ENCODE peak calls at places on chromosome 19, in nine cellular contexts. One of them, this sample, is unnamed.

GRCh38 chr19:54653181-54653809 is 9.5 kb upstream of the LILRB4 start:
- DNase-seq in CD4-positive, alpha-beta memory T cell: no peak
- DNase-seq in pancreas: no peak
- DNase-seq in aorta: no peak
- DNase-seq in Peyer's patch: no peak
- DNase-seq in right cardiac atrium: no peak
- DNase-seq in PC-3: peak; percentile 56
- DNase-seq in vagina: no peak
- DNase-seq in transverse colon: no peak
- DNase-seq in this sample: no peak

GRCh38 chr19:58203814-58204475 is 21.1 kb downstream of the ZNF274 start:
- DNase-seq in CD4-positive, alpha-beta memory T cell: no peak
- DNase-seq in pancreas: peak; percentile 42
- DNase-seq in aorta: no peak
- DNase-seq in Peyer's patch: no peak
- DNase-seq in right cardiac atrium: no peak
- DNase-seq in PC-3: no peak
- DNase-seq in vagina: no peak
- DNase-seq in transverse colon: no peak
- DNase-seq in this sample: no peak

GRCh38 chr19:55304279-55304978 is 20.6 kb downstream of the BRSK1 start:
- DNase-seq in CD4-positive, alpha-beta memory T cell: no peak
- DNase-seq in pancreas: no peak
- DNase-seq in aorta: no peak
- DNase-seq in Peyer's patch: no peak
- DNase-seq in right cardiac atrium: peak; percentile 71
- DNase-seq in PC-3: peak; percentile 54
- DNase-seq in vagina: no peak
- DNase-seq in transverse colon: peak; percentile 39
- DNase-seq in this sample: no peak

GRCh38 chr19:45414468-45414867 is 8.0 kb downstream of the POLR1G start:
- DNase-seq in CD4-positive, alpha-beta memory T cell: no peak
- DNase-seq in pancreas: no peak
- DNase-seq in aorta: no peak
- DNase-seq in Peyer's patch: no peak
- DNase-seq in right cardiac atrium: no peak
- DNase-seq in PC-3: no peak
- DNase-seq in vagina: no peak
- DNase-seq in transverse colon: no peak
- DNase-seq in this sample: no peak

GRCh38 chr19:45473366-45474190 is 5.8 kb downstream of the FOSB start:
- DNase-seq in CD4-positive, alpha-beta memory T cell: peak; percentile 63
- DNase-seq in pancreas: no peak
- DNase-seq in aorta: peak; percentile 86
- DNase-seq in Peyer's patch: no peak
- DNase-seq in right cardiac atrium: no peak
- DNase-seq in PC-3: no peak
- DNase-seq in vagina: no peak
- DNase-seq in transverse colon: no peak
- DNase-seq in this sample: no peak

GRCh38 chr19:53977429-53977990 is 13.9 kb upstream of the CACNG6 start:
- DNase-seq in CD4-positive, alpha-beta memory T cell: peak; percentile 77
- DNase-seq in pancreas: no peak
- DNase-seq in aorta: peak; percentile 85
- DNase-seq in Peyer's patch: peak; percentile 59
- DNase-seq in right cardiac atrium: peak; percentile 78
- DNase-seq in PC-3: peak; percentile 91
- DNase-seq in vagina: no peak
- DNase-seq in transverse colon: peak; percentile 70
- DNase-seq in this sample: peak; percentile 72

GRCh38 chr19:31139871-31140505 is 209.2 kb downstream of the TSHZ3 start:
- DNase-seq in CD4-positive, alpha-beta memory T cell: no peak
- DNase-seq in pancreas: no peak
- DNase-seq in aorta: no peak
- DNase-seq in Peyer's patch: no peak
- DNase-seq in right cardiac atrium: no peak
- DNase-seq in PC-3: peak; percentile 14
- DNase-seq in vagina: no peak
- DNase-seq in transverse colon: no peak
- DNase-seq in this sample: no peak

GRCh38 chr19:917323-918151 is at the start of gene KISS1R:
- DNase-seq in CD4-positive, alpha-beta memory T cell: no peak
- DNase-seq in pancreas: peak; percentile 81
- DNase-seq in aorta: peak; percentile 82
- DNase-seq in Peyer's patch: peak; percentile 71
- DNase-seq in right cardiac atrium: no peak
- DNase-seq in PC-3: peak; percentile 23
- DNase-seq in vagina: no peak
- DNase-seq in transverse colon: no peak
- DNase-seq in this sample: peak; percentile 75

GRCh38 chr19:37963190-37963947 is 56.4 kb downstream of the SIPA1L3 start:
- DNase-seq in CD4-positive, alpha-beta memory T cell: no peak
- DNase-seq in pancreas: no peak
- DNase-seq in aorta: peak; percentile 26
- DNase-seq in Peyer's patch: no peak
- DNase-seq in right cardiac atrium: no peak
- DNase-seq in PC-3: no peak
- DNase-seq in vagina: no peak
- DNase-seq in transverse colon: no peak
- DNase-seq in this sample: no peak

GRCh38 chr19:21901861-21902260 is 65.9 kb upstream of the ZNF43 start:
- DNase-seq in CD4-positive, alpha-beta memory T cell: no peak
- DNase-seq in pancreas: no peak
- DNase-seq in aorta: no peak
- DNase-seq in Peyer's patch: no peak
- DNase-seq in right cardiac atrium: no peak
- DNase-seq in PC-3: no peak
- DNase-seq in vagina: no peak
- DNase-seq in transverse colon: no peak
- DNase-seq in this sample: no peak
- H3K9me3 ChIP-seq in CD4-positive, alpha-beta memory T cell: no peaks in the 10 kb centered on the region
- H3K9me3 ChIP-seq in pancreas: no peaks in the 10 kb centered on the region
- H3K9me3 ChIP-seq in aorta: peaks cover 12% of the 10 kb centered on the region
- H3K9me3 ChIP-seq in Peyer's patch: no peaks in the 10 kb centered on the region
- H3K9me3 ChIP-seq in right cardiac atrium: peaks cover 2% of the 10 kb centered on the region
- H3K9me3 ChIP-seq in PC-3: peaks cover 29% of the 10 kb centered on the region
- H3K9me3 ChIP-seq in vagina: no peaks in the 10 kb centered on the region
- H3K9me3 ChIP-seq in transverse colon: peaks cover 2% of the 10 kb centered on the region
- H3K9me3 ChIP-seq in this sample: peaks cover 4% of the 10 kb centered on the region

DNA sequence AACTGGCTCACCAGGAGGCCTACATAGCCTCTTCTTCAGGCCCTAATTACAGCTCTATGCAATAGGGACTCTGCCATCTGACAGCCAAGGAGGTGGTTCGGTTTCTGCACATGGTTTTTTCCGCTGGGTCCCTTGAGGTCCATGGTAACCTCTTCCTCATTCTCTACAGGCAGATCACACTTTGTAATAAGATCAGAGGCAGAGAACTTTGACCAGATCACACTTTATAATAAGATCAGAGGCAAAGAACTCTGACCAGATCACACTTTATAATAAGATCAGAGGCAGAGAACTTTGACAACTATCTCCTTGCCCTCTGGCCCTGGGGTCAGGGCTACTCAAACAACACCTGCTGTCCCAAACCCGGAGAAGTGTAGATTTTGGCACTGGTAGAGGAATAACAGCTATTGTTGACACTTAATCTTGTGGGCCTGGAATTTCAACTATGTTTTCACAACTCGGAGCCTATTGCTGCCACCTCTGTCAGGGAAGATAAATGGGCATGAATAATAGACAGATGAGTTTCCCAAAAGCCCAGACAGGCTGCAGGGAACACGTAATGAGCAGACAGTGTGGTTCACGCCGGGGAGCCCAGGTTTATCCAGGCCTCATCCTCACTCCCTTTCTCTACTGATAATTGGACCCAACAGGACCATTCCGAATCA is 246.1 kb downstream of the UQCRFS1 start:
- DNase-seq in CD4-positive, alpha-beta memory T cell: no peak
- DNase-seq in pancreas: no peak
- DNase-seq in aorta: no peak
- DNase-seq in Peyer's patch: no peak
- DNase-seq in right cardiac atrium: no peak
- DNase-seq in PC-3: no peak
- DNase-seq in vagina: no peak
- DNase-seq in transverse colon: no peak
- DNase-seq in this sample: no peak
- H3K27ac ChIP-seq in CD4-positive, alpha-beta memory T cell: no peak overlapping the region
- H3K27ac ChIP-seq in pancreas: no peak overlapping the region
- H3K27ac ChIP-seq in aorta: no peak overlapping the region
- H3K27ac ChIP-seq in Peyer's patch: no peak overlapping the region
- H3K27ac ChIP-seq in right cardiac atrium: no peak overlapping the region
- H3K27ac ChIP-seq in PC-3: no peak overlapping the region
- H3K27ac ChIP-seq in vagina: no peak overlapping the region
- H3K27ac ChIP-seq in transverse colon: no peak overlapping the region
- H3K27ac ChIP-seq in this sample: no peak overlapping the region

DNA sequence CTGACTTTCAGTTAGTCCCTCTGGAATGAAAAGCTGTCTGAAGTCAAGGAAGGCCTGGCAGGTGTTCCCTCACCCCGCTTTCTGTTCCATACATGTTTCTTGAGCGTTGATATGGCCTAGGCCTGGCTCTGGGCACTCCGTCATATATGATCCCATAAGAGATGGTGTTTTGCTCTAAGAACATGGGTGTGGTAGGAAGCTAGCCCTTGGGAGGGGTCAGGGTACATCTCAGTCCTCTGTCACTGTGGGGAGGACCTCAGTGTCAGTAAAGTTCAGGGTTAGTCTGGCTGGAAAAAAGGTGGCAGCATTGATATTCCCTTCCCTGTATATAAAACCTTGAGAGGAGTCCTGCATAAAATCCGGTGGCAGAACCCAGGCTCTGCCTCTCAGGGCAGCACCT is 73.5 kb upstream of the NPAS1 start:
- DNase-seq in CD4-positive, alpha-beta memory T cell: no peak
- DNase-seq in pancreas: no peak
- DNase-seq in aorta: no peak
- DNase-seq in Peyer's patch: no peak
- DNase-seq in right cardiac atrium: no peak
- DNase-seq in PC-3: no peak
- DNase-seq in vagina: no peak
- DNase-seq in transverse colon: peak; percentile 52
- DNase-seq in this sample: no peak
- H3K4me1 ChIP-seq in CD4-positive, alpha-beta memory T cell: peaks cover 67% of the 10 kb centered on the region
- H3K4me1 ChIP-seq in pancreas: peaks cover 8% of the 10 kb centered on the region
- H3K4me1 ChIP-seq in aorta: peaks cover 8% of the 10 kb centered on the region
- H3K4me1 ChIP-seq in Peyer's patch: peaks cover 17% of the 10 kb centered on the region
- H3K4me1 ChIP-seq in right cardiac atrium: peaks cover 29% of the 10 kb centered on the region
- H3K4me1 ChIP-seq in PC-3: peaks cover 12% of the 10 kb centered on the region
- H3K4me1 ChIP-seq in vagina: peaks cover 61% of the 10 kb centered on the region
- H3K4me1 ChIP-seq in transverse colon: peaks cover 36% of the 10 kb centered on the region
- H3K4me1 ChIP-seq in this sample: peaks cover 52% of the 10 kb centered on the region

DNA sequence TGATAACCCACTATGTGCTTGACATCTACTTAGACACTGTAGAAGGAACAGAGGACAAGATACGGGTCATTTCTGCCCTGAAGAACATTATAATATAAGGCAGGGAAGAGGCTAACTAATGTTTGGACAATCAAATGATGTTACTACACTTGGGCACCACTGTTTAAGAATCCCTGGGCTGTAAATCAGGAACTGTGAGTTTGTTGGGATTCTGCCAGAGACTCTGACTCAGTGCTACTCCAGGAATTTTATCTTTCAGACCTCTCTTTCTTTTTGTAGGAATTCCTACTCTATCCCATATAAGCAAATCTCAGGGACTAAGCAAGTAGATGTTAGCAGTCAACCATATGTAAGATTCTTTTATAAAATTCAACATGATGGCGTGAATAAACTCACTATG is 3.1 kb upstream of the ZNF471 start:
- DNase-seq in CD4-positive, alpha-beta memory T cell: no peak
- DNase-seq in pancreas: no peak
- DNase-seq in aorta: no peak
- DNase-seq in Peyer's patch: no peak
- DNase-seq in right cardiac atrium: no peak
- DNase-seq in PC-3: no peak
- DNase-seq in vagina: no peak
- DNase-seq in transverse colon: no peak
- DNase-seq in this sample: no peak
- H3K9me3 ChIP-seq in CD4-positive, alpha-beta memory T cell: peaks cover 21% of the 10 kb centered on the region
- H3K9me3 ChIP-seq in pancreas: no peaks in the 10 kb centered on the region
- H3K9me3 ChIP-seq in aorta: peaks cover 8% of the 10 kb centered on the region
- H3K9me3 ChIP-seq in Peyer's patch: peaks cover 7% of the 10 kb centered on the region
- H3K9me3 ChIP-seq in right cardiac atrium: no peaks in the 10 kb centered on the region
- H3K9me3 ChIP-seq in PC-3: peaks cover 61% of the 10 kb centered on the region
- H3K9me3 ChIP-seq in vagina: no peaks in the 10 kb centered on the region
- H3K9me3 ChIP-seq in transverse colon: peaks cover 19% of the 10 kb centered on the region
- H3K9me3 ChIP-seq in this sample: peaks cover 45% of the 10 kb centered on the region

GRCh38 chr19:14089412-14089661 is 1.2 kb downstream of the SAMD1 start:
- DNase-seq in CD4-positive, alpha-beta memory T cell: no peak
- DNase-seq in pancreas: no peak
- DNase-seq in aorta: no peak
- DNase-seq in Peyer's patch: no peak
- DNase-seq in right cardiac atrium: no peak
- DNase-seq in PC-3: peak; percentile 21
- DNase-seq in vagina: no peak
- DNase-seq in transverse colon: no peak
- DNase-seq in this sample: no peak
- H3K27ac ChIP-seq in CD4-positive, alpha-beta memory T cell: no peak overlapping the region
- H3K27ac ChIP-seq in pancreas: no peak overlapping the region
- H3K27ac ChIP-seq in aorta: no peak overlapping the region
- H3K27ac ChIP-seq in Peyer's patch: no peak overlapping the region
- H3K27ac ChIP-seq in right cardiac atrium: no peak overlapping the region
- H3K27ac ChIP-seq in PC-3: no peak overlapping the region
- H3K27ac ChIP-seq in vagina: peak overlapping the region; percentile 27
- H3K27ac ChIP-seq in transverse colon: peak overlapping the region; percentile 94
- H3K27ac ChIP-seq in this sample: no peak overlapping the region

DNA sequence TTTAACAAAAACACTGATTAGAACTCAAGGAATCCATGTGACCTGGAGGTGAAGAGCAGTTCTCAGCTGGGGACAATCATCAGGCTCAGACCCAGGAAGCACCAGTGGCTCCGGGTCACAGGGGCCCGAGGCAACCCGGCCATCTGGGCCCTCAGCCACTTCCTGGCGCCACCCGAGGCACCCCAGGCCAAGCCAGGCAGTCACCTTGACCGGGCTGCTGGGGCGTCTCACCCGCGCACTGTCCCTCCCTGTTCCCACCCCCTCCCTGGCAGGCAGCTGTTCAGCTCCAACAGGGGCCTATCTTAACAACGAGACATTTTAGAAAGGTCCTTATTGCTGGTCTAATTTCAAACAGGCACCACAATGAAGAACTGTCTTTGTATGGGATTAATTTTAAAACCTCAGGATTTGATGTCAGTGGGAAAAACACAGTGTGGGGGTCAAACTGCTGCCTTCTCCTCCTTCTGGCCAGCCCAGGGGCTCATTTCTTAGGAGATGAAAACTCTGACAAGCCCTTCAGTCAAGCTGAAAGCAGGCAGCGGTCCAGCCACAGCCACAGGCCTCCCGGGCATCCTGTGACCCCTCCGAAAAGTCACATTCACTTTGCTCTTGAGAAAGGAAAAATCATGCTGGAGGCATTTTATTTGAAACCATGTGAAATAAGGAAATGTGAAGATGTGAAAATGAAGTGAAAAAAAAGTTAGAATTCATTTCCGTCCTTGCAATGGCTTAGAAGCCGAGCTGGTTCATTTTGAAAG is 83.3 kb downstream of the KCTD15 start:
- DNase-seq in CD4-positive, alpha-beta memory T cell: no peak
- DNase-seq in pancreas: peak; percentile 63
- DNase-seq in aorta: peak; percentile 71
- DNase-seq in Peyer's patch: no peak
- DNase-seq in right cardiac atrium: peak; percentile 77
- DNase-seq in PC-3: no peak
- DNase-seq in vagina: no peak
- DNase-seq in transverse colon: no peak
- DNase-seq in this sample: no peak
- H3K4me1 ChIP-seq in CD4-positive, alpha-beta memory T cell: no peaks in the 10 kb centered on the region
- H3K4me1 ChIP-seq in pancreas: peaks cover 24% of the 10 kb centered on the region
- H3K4me1 ChIP-seq in aorta: no peaks in the 10 kb centered on the region
- H3K4me1 ChIP-seq in Peyer's patch: no peaks in the 10 kb centered on the region
- H3K4me1 ChIP-seq in right cardiac atrium: no peaks in the 10 kb centered on the region
- H3K4me1 ChIP-seq in PC-3: no peaks in the 10 kb centered on the region
- H3K4me1 ChIP-seq in vagina: peaks cover 9% of the 10 kb centered on the region
- H3K4me1 ChIP-seq in transverse colon: no peaks in the 10 kb centered on the region
- H3K4me1 ChIP-seq in this sample: peaks cover 20% of the 10 kb centered on the region